ENCODE peak calls at places on chromosomes 12 and 14, in five cellular contexts. B, V, Q, X and H are unnamed samples. For H3F3A, the result is how much of the 10 kb centered on the place peaks cover.

GRCh38 chr14:74762917-74763802 is at the start of gene YLPM1:
- DNase-seq in B (peak), V (peak), Q (peak), X (peak), H (peak)

GRCh38 chr14:35159742-35160409 is 37.5 kb downstream of the PRORP start:
- DNase-seq in B (peak), V (peak), Q (no peak), X (peak), H (no peak)

GRCh38 chr14:92663049-92663448 is 85.4 kb downstream of the LGMN start:
- DNase-seq in B (no peak), V (no peak), Q (no peak), X (peak), H (no peak)

GRCh38 chr14:59870277-59871165 is at the start of gene RTN1:
- DNase-seq in B (no peak), V (peak), Q (peak), X (peak), H (peak)

GRCh38 chr12:59403259-59403932 is 192.4 kb upstream of the SLC16A7 start:
- DNase-seq in B (no peak), V (peak), Q (peak), X (peak), H (peak)

GRCh38 chr12:85779768-85780167 is 56.4 kb downstream of the RASSF9 start:
- DNase-seq in B (no peak), V (no peak), Q (no peak), X (peak), H (no peak)

GRCh38 chr14:24160499-24160849 is 591 bp upstream of the IRF9 start:
- DNase-seq in B (no peak), V (no peak), Q (no peak), X (no peak), H (no peak)

GRCh38 chr12:96402061-96402460 is 1.8 kb upstream of the CDK17 start:
- DNase-seq in B (no peak), V (no peak), Q (peak), X (no peak), H (no peak)

GRCh38 chr12:104504151-104504550 is 47.4 kb downstream of the CHST11 start:
- DNase-seq in B (no peak), V (no peak), Q (no peak), X (no peak), H (no peak)

GRCh38 chr14:28777773-28778606 is 11.4 kb downstream of the FOXG1 start:
- DNase-seq in B (no peak), V (no peak), Q (peak), X (no peak), H (no peak)

GRCh38 chr14:39015360-39015961 is 87.6 kb downstream of the SEC23A start:
- DNase-seq in B (peak), V (peak), Q (peak), X (peak), H (peak)

GRCh38 chr12:55396326-55396725 is 4.0 kb upstream of the OR6C65 start:
- DNase-seq in B (no peak), V (no peak), Q (no peak), X (no peak), H (no peak)

GRCh38 chr12:68854554-68854953 is 46.6 kb downstream of the MDM2 start:
- DNase-seq in B (no peak), V (no peak), Q (no peak), X (no peak), H (no peak)

GRCh38 chr14:55059333-55059732 is 7.9 kb downstream of the MAPK1IP1L start:
- DNase-seq in B (no peak), V (no peak), Q (no peak), X (no peak), H (no peak)

GRCh38 chr14:52325126-52325525 is 11.0 kb downstream of the PTGER2 start:
- DNase-seq in B (no peak), V (peak), Q (no peak), X (peak), H (no peak)

GRCh38 chr14:79661762-79662161 is 549.5 kb downstream of the DIO2 start:
- DNase-seq in B (no peak), V (no peak), Q (no peak), X (no peak), H (no peak)

GRCh38 chr14:77307099-77307496 is 13.6 kb downstream of the POMT2 start:
- DNase-seq in B (no peak), V (peak), Q (no peak), X (no peak), H (no peak)

GRCh38 chr14:95609398-95609990 is 74.6 kb downstream of the GLRX5 start:
- DNase-seq in B (no peak), V (peak), Q (peak), X (peak), H (peak)

GRCh38 chr12:94148841-94149780 is 734 bp downstream of the PLXNC1 start:
- DNase-seq in B (no peak), V (peak), Q (peak), X (no peak), H (peak)

GRCh38 chr12:28209782-28210181 is 19.5 kb downstream of the CCDC91 start:
- DNase-seq in B (no peak), V (no peak), Q (peak), X (peak), H (no peak)

GRCh38 chr14:94303111-94303510 is 10.0 kb upstream of the SERPINA10 start:
- DNase-seq in B (no peak), V (no peak), Q (no peak), X (no peak), H (no peak)

GRCh38 chr14:76264384-76264783 is 111.6 kb upstream of the ESRRB start:
- DNase-seq in B (no peak), V (no peak), Q (no peak), X (no peak), H (no peak)

GRCh38 chr12:17992002-17992656 is 97.9 kb downstream of the RERGL start:
- DNase-seq in B (no peak), V (peak), Q (peak), X (peak), H (peak)

GRCh38 chr14:48333221-48333910 is 658.0 kb upstream of the MDGA2 start:
- DNase-seq in B (no peak), V (no peak), Q (no peak), X (peak), H (no peak)

GRCh38 chr12:120669055-120669828 is 17.7 kb upstream of the MLEC start:
- DNase-seq in B (no peak), V (peak), Q (peak), X (peak), H (no peak)

GRCh38 chr12:68675098-68675842 is 11.5 kb upstream of the NUP107 start:
- DNase-seq in B (no peak), V (no peak), Q (peak), X (no peak), H (no peak)

GRCh38 chr12:6829532-6830220 is 1.5 kb downstream of the P3H3 start:
- DNase-seq in B (no peak), V (peak), Q (no peak), X (no peak), H (no peak)

GRCh38 chr12:6827437-6827894 is 741 bp upstream of the P3H3 start:
- DNase-seq in B (no peak), V (peak), Q (peak), X (peak), H (no peak)

GRCh38 chr12:6830286-6830892 is 2.2 kb downstream of the P3H3 start:
- DNase-seq in B (no peak), V (no peak), Q (no peak), X (no peak), H (no peak)

GRCh38 chr12:6827982-6828670 is at the start of gene P3H3:
- DNase-seq in B (no peak), V (peak), Q (peak), X (no peak), H (no peak)

DNA sequence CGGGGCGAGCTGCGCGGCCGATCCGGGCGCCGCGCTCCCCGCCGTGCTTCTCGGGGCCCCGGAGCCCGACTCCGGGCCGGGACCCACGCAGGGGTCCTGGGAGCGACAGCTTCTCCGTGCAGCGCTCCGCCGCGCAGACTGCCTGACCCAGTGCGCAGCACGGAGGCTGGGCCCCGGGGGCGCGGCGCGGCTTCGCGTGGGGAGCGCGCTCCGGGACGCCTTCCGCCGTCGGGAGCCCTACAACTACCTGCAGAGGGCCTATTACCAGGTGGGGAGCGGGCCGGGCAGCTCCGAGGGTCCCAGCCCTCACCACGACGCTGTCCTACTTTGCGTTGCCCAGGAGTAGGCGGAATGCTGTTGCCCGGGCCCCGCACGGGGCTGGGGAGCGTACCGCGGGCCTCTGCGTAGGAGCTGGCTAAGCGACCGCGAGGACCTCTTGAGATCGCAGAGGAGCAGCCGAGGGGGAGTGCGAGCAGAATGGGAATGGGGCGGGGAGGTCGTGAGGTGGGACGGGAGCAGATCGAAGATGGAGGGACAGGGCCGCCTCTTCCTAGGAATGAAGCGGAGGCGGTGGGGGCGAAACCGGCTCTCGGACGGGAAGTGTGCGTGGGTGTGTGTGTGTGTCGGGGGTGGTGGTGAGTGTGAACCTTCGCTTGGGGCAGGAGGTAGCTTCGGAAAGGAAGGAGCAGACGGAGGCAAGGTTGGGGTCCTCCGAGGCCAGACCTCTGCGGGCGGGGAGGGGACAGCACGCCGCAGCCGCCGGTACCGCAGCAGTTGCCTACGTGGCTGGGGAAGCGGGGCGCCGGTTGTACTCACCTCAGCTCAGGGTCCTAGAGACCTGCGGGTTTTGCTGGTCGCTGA is 694 bp downstream of the P3H3 start:
- DNase-seq in B (no peak), V (peak), Q (peak), X (no peak), H (no peak)
- TF ChIP-seq EZH2 in B (peak), V (no peak), Q (no peak), X (no peak), H (peak)

DNA sequence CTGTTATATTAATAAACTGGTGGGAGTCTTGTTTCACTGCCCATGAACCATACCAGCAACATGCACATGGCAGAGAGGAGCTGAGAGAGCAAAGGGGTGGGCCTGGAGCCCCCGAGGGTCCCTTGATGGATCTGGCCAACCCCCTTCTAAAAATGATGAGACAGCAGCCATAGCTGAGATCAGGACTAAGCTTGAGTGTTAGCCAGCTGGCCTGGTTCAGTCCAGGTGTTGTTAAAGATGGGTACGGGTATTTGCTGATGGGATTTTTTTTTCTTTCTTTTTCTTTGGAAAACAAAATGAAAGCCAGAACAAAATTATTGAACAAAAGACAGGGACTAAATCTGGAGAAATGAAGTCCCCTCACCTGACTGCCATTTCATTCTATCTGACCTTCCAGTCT is 16.0 kb downstream of the PCBP2 start:
- DNase-seq in B (no peak), V (no peak), Q (no peak), X (no peak), H (peak)
- H3F3A ChIP-seq in B (half or more), V (half or more), Q (half or more), X (under half), H (half or more)

DNA sequence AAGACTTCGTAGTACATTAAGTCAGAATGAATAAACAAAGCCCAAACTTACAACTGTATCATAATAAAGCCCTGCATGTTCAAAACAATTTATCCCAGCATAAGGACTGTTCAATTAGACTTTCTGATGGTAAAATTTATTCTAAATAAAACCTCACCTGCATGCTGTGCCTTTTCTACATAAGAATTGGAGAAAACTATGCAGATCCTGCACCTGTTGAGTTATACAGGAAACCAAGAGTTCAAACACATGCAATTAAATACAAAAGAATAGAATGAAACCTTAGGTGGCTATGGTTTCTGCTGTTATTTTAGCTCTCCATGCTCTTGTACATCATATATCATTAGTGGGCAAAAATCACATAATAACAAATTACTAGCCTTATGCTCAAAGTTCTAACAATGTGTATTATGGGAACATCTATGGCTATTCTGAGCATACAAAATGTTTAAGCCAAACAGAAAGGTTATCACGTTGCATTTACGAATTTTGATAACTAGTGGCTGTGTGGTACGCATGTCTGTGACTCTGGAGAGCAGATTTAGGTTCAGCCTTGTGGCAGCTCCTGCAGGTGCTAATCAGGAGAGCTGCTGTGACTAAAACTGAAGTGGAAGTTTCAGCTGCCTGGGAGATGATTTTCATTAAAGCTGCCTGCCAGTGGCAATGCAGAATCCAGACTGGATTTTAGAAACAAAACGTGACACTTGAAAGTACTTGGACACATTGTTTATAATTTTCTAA is 36.1 kb upstream of the LRFN5 start:
- DNase-seq in B (no peak), V (no peak), Q (peak), X (no peak), H (peak)
- H3K27ac ChIP-seq in B (no peak), V (no peak), Q (no peak), X (no peak), H (no peak)

GRCh38 chr14:69571879-69572633 is 2.6 kb downstream of the CCDC177 start:
- DNase-seq in B (no peak), V (peak), Q (peak), X (peak), H (no peak)
- TF ChIP-seq EZH2 in B (no peak), V (no peak), Q (peak), X (peak), H (no peak)

GRCh38 chr12:132606466-132606865 is 3.9 kb downstream of the LRCOL1 start:
- DNase-seq in B (no peak), V (peak), Q (no peak), X (no peak), H (no peak)

GRCh38 chr12:132605892-132606291 is 4.5 kb downstream of the LRCOL1 start:
- DNase-seq in B (no peak), V (no peak), Q (no peak), X (no peak), H (no peak)

GRCh38 chr12:132603240-132604107 is 6.9 kb downstream of the LRCOL1 start:
- DNase-seq in B (no peak), V (no peak), Q (no peak), X (no peak), H (no peak)

GRCh38 chr12:132604108-132605054 is 6.0 kb downstream of the LRCOL1 start:
- DNase-seq in B (no peak), V (no peak), Q (no peak), X (no peak), H (no peak)

DNA sequence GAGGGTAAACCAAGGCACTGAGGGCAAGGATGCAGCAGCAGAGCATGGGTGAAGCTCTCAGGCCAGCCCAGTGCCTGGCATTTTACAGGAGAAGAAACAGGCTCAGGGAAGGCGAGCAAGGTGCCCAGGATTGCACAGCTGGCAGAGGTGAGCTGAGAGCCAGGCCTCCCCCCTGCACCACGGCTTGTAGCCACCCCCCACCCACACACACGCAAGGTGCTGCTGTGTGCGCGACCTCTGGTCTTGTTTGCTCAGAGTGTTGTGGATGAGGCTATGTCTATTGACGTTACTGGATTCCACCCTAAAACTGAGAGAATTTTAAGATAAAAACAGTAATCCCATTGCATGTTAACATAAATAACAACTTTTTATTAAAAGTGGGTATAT is 5.3 kb downstream of the LRCOL1 start:
- DNase-seq in B (no peak), V (no peak), Q (no peak), X (no peak), H (no peak)
- H3F3A ChIP-seq in B (under half), V (under half), Q (under half), X (under half), H (under half)

DNA sequence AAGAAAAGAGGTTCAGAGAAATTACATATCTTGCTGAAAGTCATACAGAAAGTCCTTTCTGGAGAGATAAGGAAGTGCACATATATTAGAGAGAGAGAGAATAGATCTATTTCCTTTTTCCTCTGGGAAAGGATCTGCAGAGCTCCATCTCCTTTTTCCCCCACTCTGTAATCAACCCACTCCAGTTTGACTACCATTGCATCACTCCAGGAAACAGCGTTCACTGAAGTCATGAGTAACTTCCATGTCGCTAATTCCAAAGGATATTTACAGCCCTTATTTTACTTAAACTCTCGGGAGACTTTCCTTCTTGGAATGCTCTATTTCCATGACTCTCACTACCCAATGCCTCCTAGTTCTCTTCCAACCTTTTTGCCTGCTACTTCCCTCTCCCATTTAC is 72.5 kb upstream of the PARP11 start:
- DNase-seq in B (no peak), V (no peak), Q (no peak), X (no peak), H (no peak)
- H3K27ac ChIP-seq in B (no peak), V (no peak), Q (no peak), X (no peak), H (no peak)

DNA sequence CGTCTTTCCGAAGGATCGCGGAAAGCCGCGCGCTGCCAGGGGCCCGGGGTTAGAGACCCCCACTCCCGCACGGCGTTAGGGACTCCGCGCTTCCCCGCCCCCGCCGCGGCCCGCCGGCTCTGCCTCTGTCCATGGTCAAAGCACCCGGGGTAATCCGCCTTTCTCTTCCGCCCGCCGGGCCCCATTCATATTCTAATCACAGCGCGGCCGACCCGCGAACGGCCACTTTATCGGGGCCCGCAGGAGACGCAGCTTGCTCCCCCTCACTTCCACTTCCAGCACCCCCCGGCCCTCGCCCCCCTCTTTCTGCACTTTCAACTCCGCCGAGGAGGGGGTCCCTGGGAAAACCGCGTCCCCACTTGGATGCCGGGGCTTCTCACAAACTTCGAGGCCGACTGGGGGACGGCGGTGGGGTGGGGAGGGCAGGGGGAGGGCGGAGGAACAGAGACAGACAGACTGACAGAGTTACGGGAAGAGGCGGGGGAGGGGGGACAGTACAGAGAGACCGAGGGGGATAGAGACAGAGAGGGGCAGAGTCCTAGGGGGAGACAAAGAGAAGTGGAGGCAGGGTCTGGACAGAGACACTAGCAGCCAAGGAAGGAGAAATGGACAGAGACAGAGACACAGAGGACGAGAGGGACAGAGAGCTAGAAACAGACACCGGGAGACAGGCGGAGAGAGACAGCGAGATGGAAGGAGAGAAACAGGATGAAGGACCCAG is 1.1 kb upstream of the RFX4 start:
- DNase-seq in B (no peak), V (peak), Q (peak), X (no peak), H (no peak)
- TF ChIP-seq EZH2 in B (no peak), V (peak), Q (no peak), X (no peak), H (no peak)

DNA sequence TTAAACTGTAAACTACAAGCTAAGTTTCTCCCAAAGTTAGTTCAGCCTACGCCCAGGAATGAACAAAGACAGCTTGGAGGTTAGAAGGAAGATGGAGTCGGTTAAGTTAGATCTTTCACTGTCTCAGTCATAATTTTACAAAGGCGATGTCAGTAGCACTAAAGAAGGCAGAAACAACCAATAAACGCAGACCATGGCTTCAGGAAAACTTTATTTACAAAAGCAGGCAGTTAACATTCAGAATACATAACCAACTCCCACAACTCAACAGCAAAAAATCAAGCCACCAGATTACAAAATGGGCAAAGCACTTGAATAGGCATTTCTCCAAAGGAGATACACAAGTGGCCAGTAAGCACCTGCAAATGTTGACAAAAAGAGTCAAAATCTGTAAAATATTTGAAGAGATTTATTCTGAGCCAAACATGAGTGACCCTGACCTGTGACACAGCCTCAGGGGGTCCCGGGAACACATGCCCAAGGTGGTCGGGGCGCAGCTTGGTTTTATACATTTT is 8.8 kb upstream of the ULK1 start:
- DNase-seq in B (no peak), V (no peak), Q (no peak), X (no peak), H (no peak)
- H3F3A ChIP-seq in B (under half), V (under half), Q (under half), X (under half), H (under half)